ENCODE peak calls at places on chromosomes 1 and 21, in nine cellular contexts. G is amniotic stem cell; W is mucosa of descending colon; K is activated T-helper 1 cell treated with anti-CD3 and anti-CD28 coated beads, Interleukin-12 subunit alpha, Interleukin-12 subunit beta, Interleukin-2, Interleukin-4 antibody, amounts not matched to agents 30 ng/mL and 10 ng/mL and 1 ng/mL, durations not matched to agents 14 hours and 24 hours and 36 hours; U is omental fat pad; J is ELR; R is stimulated activated CD8-positive, alpha-beta memory T cell treated with anti-CD3 and anti-CD28 coated beads, Interleukin-7, amount 100 ng/mL, for 1 hour; I is left ventricle myocardium inferior; T is aorta. X is an unnamed sample.

GRCh38 chr1:77447669-77448068 is 165.8 kb downstream of the AK5 start:
- DNase-seq in G (no peak), R (no peak), T (no peak), K (no peak), J (no peak), I (no peak), U (no peak), W (no peak), X (no peak)

GRCh38 chr21:38800924-38801744 is 4.6 kb upstream of the ETS2 start:
- DNase-seq in K (no peak), J (no peak), I (no peak), T (no peak), U (no peak), W (no peak), R (no peak), G (no peak), X (no peak)

GRCh38 chr1:109181085-109181806 is 32.5 kb upstream of the SARS1 start:
- DNase-seq in W (no peak), K (no peak), R (no peak), T (no peak), J (no peak), I (no peak), G (no peak), U (no peak), X (no peak)

GRCh38 chr21:46149205-46149901 is 6.0 kb downstream of the FTCD start:
- DNase-seq in T (peak), W (peak), I (no peak), K (no peak), J (no peak), U (no peak), G (no peak), R (no peak), X (no peak)

GRCh38 chr1:67534627-67535065 is 104.4 kb upstream of the SERBP1 start:
- DNase-seq in G (no peak), I (no peak), T (no peak), R (no peak), W (no peak), U (no peak), J (peak), K (no peak), X (no peak)

GRCh38 chr1:159845751-159846531 is 16.5 kb downstream of the VSIG8 start:
- DNase-seq in I (no peak), W (peak), K (no peak), T (no peak), G (no peak), R (no peak), U (no peak), J (no peak), X (no peak)

GRCh38 chr21:39676054-39676771 is 63.5 kb downstream of the B3GALT5 start:
- DNase-seq in W (no peak), G (no peak), I (peak), T (no peak), R (no peak), U (no peak), J (peak), K (no peak), X (no peak)

GRCh38 chr1:34029525-34029924 is 135.5 kb downstream of the CSMD2 start:
- DNase-seq in G (no peak), W (no peak), K (no peak), T (no peak), U (no peak), J (no peak), R (no peak), I (no peak), X (no peak)

GRCh38 chr21:43815107-43815742 is 25.8 kb downstream of the RRP1 start:
- DNase-seq in J (no peak), W (peak), U (no peak), R (no peak), T (no peak), G (no peak), I (no peak), K (no peak), X (no peak)

GRCh38 chr1:29786791-29787732 is 550.7 kb downstream of the PTPRU start:
- DNase-seq in R (no peak), W (no peak), K (no peak), U (no peak), G (no peak), T (no peak), I (no peak), J (no peak), X (no peak)

GRCh38 chr1:240597153-240597745 is 14.7 kb downstream of the GREM2 start:
- DNase-seq in I (no peak), R (no peak), J (no peak), K (no peak), T (no peak), U (no peak), W (no peak), G (no peak), X (no peak)

GRCh38 chr1:65108025-65108692 is 39.8 kb upstream of the AK4 start:
- DNase-seq in U (no peak), K (no peak), T (no peak), W (peak), G (no peak), I (no peak), R (no peak), J (no peak), X (no peak)

GRCh38 chr1:33535334-33535733 is 62.9 kb downstream of the ZSCAN20 start:
- DNase-seq in J (no peak), G (no peak), I (no peak), R (no peak), U (no peak), K (no peak), W (no peak), T (no peak), X (no peak)

GRCh38 chr1:110087812-110088738 is 17.6 kb upstream of the ALX3 start:
- DNase-seq in U (peak), G (peak), R (no peak), I (no peak), W (no peak), T (no peak), J (peak), K (peak), X (no peak)

GRCh38 chr1:6483761-6484117 is 7.7 kb downstream of the PLEKHG5 start:
- DNase-seq in I (no peak), K (no peak), J (no peak), W (no peak), T (no peak), U (no peak), R (no peak), G (no peak), X (no peak)

GRCh38 chr1:71273326-71273725 is 192.5 kb upstream of the ZRANB2 start:
- DNase-seq in K (no peak), T (no peak), J (no peak), I (no peak), U (no peak), W (no peak), G (no peak), R (no peak), X (no peak)

GRCh38 chr21:42004406-42005199 is 5.6 kb downstream of the ZBTB21 start:
- DNase-seq in R (no peak), G (no peak), K (no peak), T (no peak), W (no peak), I (no peak), J (no peak), U (no peak), X (no peak)

GRCh38 chr21:30984897-30985296 is 53.4 kb downstream of the KRTAP19-8 start:
- DNase-seq in K (no peak), G (no peak), T (no peak), R (no peak), J (no peak), I (no peak), U (no peak), W (no peak), X (no peak)

GRCh38 chr1:232486006-232486405 is 143.9 kb downstream of the SIPA1L2 start:
- DNase-seq in J (peak), T (no peak), R (no peak), W (no peak), K (no peak), I (no peak), G (no peak), U (no peak), X (no peak)

GRCh38 chr1:36829066-36829465 is 205.2 kb downstream of the GRIK3 start:
- DNase-seq in W (no peak), K (no peak), J (no peak), I (no peak), R (no peak), T (no peak), U (no peak), G (no peak), X (no peak)

GRCh38 chr1:61123321-61123720 is 41.0 kb downstream of the NFIA start:
- DNase-seq in I (no peak), W (no peak), U (no peak), K (no peak), G (no peak), T (no peak), J (no peak), R (no peak), X (no peak)

X was measured in GM19239.